ENCODE peak calls at places on chromosomes 13 and 19, in four cellular contexts. P is K562, T is HepG2, Z is GM12878. B is an unnamed sample.

GRCh38 chr13:87527036-87527435 is 144.1 kb upstream of the SLITRK5 start:
- DNase-seq in P (no peak), T (no peak), Z (no peak), B (no peak)

GRCh38 chr13:110444226-110444653 is 117.3 kb downstream of the RAB20 start:
- DNase-seq in P (no peak), T (no peak), Z (no peak), B (no peak)

GRCh38 chr19:48726573-48726972 is 7.0 kb upstream of the MAMSTR start:
- DNase-seq in P (no peak), T (no peak), Z (no peak), B (no peak)

GRCh38 chr19:58117841-58118575 is 20.0 kb upstream of the ZSCAN18 start:
- DNase-seq in P (no peak), T (no peak), Z (no peak), B (no peak)

GRCh38 chr13:76009491-76009890 is 373.4 kb downstream of the LMO7 start:
- DNase-seq in P (no peak), T (no peak), Z (no peak), B (no peak)

GRCh38 chr13:84959818-84960217 is 839.4 kb downstream of the SLITRK6 start:
- DNase-seq in P (no peak), T (no peak), Z (no peak), B (no peak)

GRCh38 chr19:17090501-17091074 is 15.0 kb downstream of the MYO9B start:
- DNase-seq in P (no peak), T (no peak), Z (no peak), B (no peak)

GRCh38 chr19:42270346-42271044 is 1.4 kb downstream of the CIC start:
- DNase-seq in P (peak; percentile 42), T (no peak), Z (no peak), B (no peak)

GRCh38 chr13:50170447-50171037 is 155.3 kb downstream of the KCNRG start:
- DNase-seq in P (no peak), T (no peak), Z (no peak), B (no peak)

GRCh38 chr19:50896591-50897190 is 14.5 kb downstream of the KLK4 start:
- DNase-seq in P (peak; percentile 59), T (peak; percentile 26), Z (peak; percentile 100), B (no peak)

GRCh38 chr19:8001995-8002849 is 3.2 kb downstream of the ELAVL1 start:
- DNase-seq in P (peak; percentile 81), T (peak; percentile 75), Z (peak; percentile 44), B (peak; percentile 85)

GRCh38 chr13:114053026-114053425 is 79.2 kb upstream of the C13orf46 start:
- DNase-seq in P (no peak), T (no peak), Z (no peak), B (no peak)

GRCh38 chr19:35279374-35279773 is 3.0 kb upstream of the HAMP start:
- DNase-seq in P (no peak), T (no peak), Z (no peak), B (no peak)

GRCh38 chr19:33524024-33524664 is 2.6 kb upstream of the PEPD start:
- DNase-seq in P (no peak), T (no peak), Z (no peak), B (no peak)

GRCh38 chr13:80131204-80131603 is 209.7 kb downstream of the SPRY2 start:
- DNase-seq in P (no peak), T (no peak), Z (no peak), B (peak; percentile 71)

GRCh38 chr13:76038920-76039716 is 403.0 kb downstream of the LMO7 start:
- DNase-seq in P (no peak), T (no peak), Z (no peak), B (no peak)

GRCh38 chr19:990119-990571 is 6.0 kb downstream of the WDR18 start:
- DNase-seq in P (no peak), T (no peak), Z (no peak), B (no peak)

GRCh38 chr13:35630551-35631275 is 154.2 kb upstream of the MAB21L1 start:
- DNase-seq in P (peak; percentile 7), T (peak; percentile 52), Z (no peak), B (peak; percentile 52)

GRCh38 chr19:19406878-19407639 is 1.6 kb downstream of the GATAD2A start:
- DNase-seq in P (no peak), T (peak; percentile 42), Z (no peak), B (no peak)

GRCh38 chr13:72384186-72384823 is 343.1 kb downstream of the MZT1 start:
- DNase-seq in P (no peak), T (peak; percentile 14), Z (no peak), B (no peak)

GRCh38 chr13:112616586-112617381 is 28.8 kb upstream of the TUBGCP3 start:
- DNase-seq in P (peak; percentile 60), T (peak; percentile 35), Z (no peak), B (peak; percentile 50)

GRCh38 chr19:44890366-44891015 is 563 bp upstream of the TOMM40 start:
- DNase-seq in P (peak; percentile 94), T (peak; percentile 100), Z (peak; percentile 100), B (peak; percentile 96)

GRCh38 chr19:51246153-51246552 is 4.7 kb upstream of the SIGLECL1 start:
- DNase-seq in P (no peak), T (peak; percentile 3), Z (no peak), B (no peak)

GRCh38 chr19:34432797-34433196 is 4.6 kb downstream of the UBA2 start:
- DNase-seq in P (no peak), T (no peak), Z (no peak), B (no peak)

GRCh38 chr13:22800726-22801401 is 379.9 kb upstream of the SGCG start:
- DNase-seq in P (no peak), T (no peak), Z (peak; percentile 12), B (no peak)

GRCh38 chr13:74316531-74316930 is 182.3 kb upstream of the KLF12 start:
- DNase-seq in P (no peak), T (no peak), Z (no peak), B (no peak)

GRCh38 chr19:19745496-19746285 is 12.8 kb upstream of the ZNF14 start:
- DNase-seq in P (peak; percentile 18), T (no peak), Z (no peak), B (peak; percentile 4)

GRCh38 chr19:10260141-10260584 is 8.1 kb downstream of the MRPL4 start:
- DNase-seq in P (no peak), T (peak; percentile 30), Z (no peak), B (no peak)

GRCh38 chr13:59250276-59250990 is 913.3 kb downstream of the DIAPH3 start:
- DNase-seq in P (no peak), T (no peak), Z (no peak), B (no peak)

GRCh38 chr19:29625316-29625715 is 19.2 kb downstream of the POP4 start:
- DNase-seq in P (no peak), T (no peak), Z (no peak), B (no peak)
- TF ChIP-seq BHLHE40 in P (no peak), T (no peak), Z (no peak), B (no peak)

GRCh38 chr19:3057275-3057714 is 5.0 kb downstream of the TLE5 start:
- DNase-seq in P (peak; percentile 45), T (no peak), Z (no peak), B (no peak)
- TF ChIP-seq FOXM1 in P (no peak), T (no peak), Z (no peak), B (no peak)

GRCh38 chr13:20356437-20356836 is 124.3 kb upstream of the GJB6 start:
- DNase-seq in P (no peak), T (no peak), Z (no peak), B (no peak)

GRCh38 chr13:20360835-20361412 is 128.8 kb upstream of the GJB6 start:
- DNase-seq in P (no peak), T (no peak), Z (no peak), B (no peak)

GRCh38 chr13:20360041-20360491 is 127.9 kb upstream of the GJB6 start:
- DNase-seq in P (no peak), T (no peak), Z (no peak), B (no peak)

GRCh38 chr13:20358022-20358421 is 125.9 kb upstream of the GJB6 start:
- DNase-seq in P (no peak), T (no peak), Z (no peak), B (no peak)

GRCh38 chr13:20359335-20359734 is 127.2 kb upstream of the GJB6 start:
- DNase-seq in P (no peak), T (peak; percentile 32), Z (no peak), B (no peak)
- TF ChIP-seq TARDBP in P (no peak), T (no peak), Z (no peak), B (no peak)

DNA sequence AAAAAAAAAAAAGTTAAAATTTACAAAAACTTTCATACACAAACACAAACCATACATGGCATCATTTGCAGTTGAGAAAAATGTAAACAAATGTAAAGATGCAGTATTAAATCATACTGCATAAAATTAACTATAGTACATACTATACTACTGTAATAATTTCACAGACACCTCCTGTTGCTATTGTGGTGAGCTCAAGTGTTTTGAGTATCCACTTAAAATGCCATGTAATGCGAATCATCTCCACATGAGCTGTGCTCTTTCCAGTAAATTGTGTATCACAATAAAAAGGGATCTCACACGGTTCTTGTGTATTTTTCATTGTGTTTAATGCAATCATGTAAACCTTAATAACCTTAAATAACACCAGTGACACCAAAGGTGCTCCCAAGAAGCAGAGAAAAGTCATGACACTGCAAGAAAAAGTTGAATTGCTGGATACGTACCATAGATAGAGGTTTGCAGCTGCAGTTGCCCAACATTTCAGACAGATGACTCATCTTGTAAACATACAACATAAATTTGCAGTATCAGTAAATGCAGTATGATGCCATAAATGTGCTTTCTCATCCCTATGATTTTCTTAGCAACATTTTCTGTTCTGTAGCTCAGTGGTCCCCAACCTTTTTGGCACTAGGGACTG is 166.6 kb downstream of the RAP2A start:
- DNase-seq in P (no peak), T (peak; percentile 4), Z (no peak), B (no peak)
- TF ChIP-seq BHLHE40 in P (no peak), T (no peak), Z (no peak), B (no peak)

DNA sequence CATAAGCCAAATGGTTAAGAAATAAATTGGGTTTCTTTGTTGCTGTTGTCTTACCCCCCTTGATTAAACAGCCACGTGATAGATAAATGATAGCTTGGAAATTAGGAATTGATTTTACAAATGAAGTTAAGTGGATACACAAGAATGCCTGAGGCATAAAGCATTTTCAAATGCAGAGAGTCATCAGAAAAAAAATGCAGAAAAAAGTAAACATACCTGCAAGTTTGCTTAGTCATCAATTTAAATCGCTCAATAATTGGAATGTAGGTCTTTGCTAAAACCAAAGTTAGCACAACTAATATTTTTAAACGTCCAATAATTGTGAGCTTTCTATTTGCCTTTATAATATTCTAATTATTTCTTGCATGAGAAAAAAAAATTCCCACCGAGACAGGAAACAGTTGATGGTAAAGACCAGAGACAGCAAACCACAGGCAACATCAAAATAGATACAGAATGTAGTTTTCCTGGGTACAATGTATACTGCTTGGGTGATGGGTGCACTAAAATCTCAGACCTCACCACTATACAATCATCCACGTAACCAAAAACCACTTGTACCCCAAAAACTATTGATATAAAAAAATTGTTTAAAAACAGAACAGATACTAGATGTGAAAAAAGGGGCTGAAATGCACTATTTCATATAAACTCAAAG is 924.0 kb downstream of the PCDH9 start:
- DNase-seq in P (no peak), T (no peak), Z (no peak), B (no peak)
- TF ChIP-seq FOXM1 in P (no peak), T (no peak), Z (no peak), B (no peak)

GRCh38 chr13:45626731-45627374 is 11.3 kb upstream of the ERICH6B start:
- DNase-seq in P (no peak), T (no peak), Z (no peak), B (no peak)
- TF ChIP-seq TARDBP in P (no peak), T (no peak), Z (no peak), B (no peak)

B was measured in HEK293T.